ENCODE peak calls at places on chromosomes 4 and X, in seven cellular contexts. R is stomach, U is natural killer cell, J is MCF 10A, T is uterus, Y is sigmoid colon, E is heart right ventricle. W is an unnamed sample.

GRCh38 chrX:39491548-39492297 is 606.0 kb downstream of the BCOR start:
- DNase-seq in E (no peak), Y (no peak), T (no peak), U (peak), J (no peak), R (no peak), W (no peak)

GRCh38 chr4:131061734-131062133 is 1965.8 kb downstream of the C4orf33 start:
- DNase-seq in U (no peak), J (no peak), E (no peak), T (no peak), R (no peak), Y (no peak), W (no peak)

GRCh38 chrX:96909291-96909690 is 25.6 kb downstream of the RPA4 start:
- DNase-seq in U (no peak), J (no peak), R (no peak), T (no peak), Y (no peak), E (no peak), W (no peak)

GRCh38 chr4:182873726-182874125 is 43.5 kb downstream of the DCTD start:
- DNase-seq in U (no peak), R (no peak), Y (peak), T (no peak), J (no peak), E (no peak), W (no peak)

GRCh38 chr4:184845367-184846011 is 19.7 kb upstream of the ACSL1 start:
- DNase-seq in R (no peak), E (no peak), J (peak), T (no peak), Y (no peak), U (no peak), W (no peak)

GRCh38 chr4:2127609-2128300 is 68.6 kb downstream of the NAT8L start:
- DNase-seq in Y (no peak), U (no peak), J (no peak), T (no peak), E (no peak), R (no peak), W (no peak)

GRCh38 chrX:12309040-12309732 is 170.9 kb downstream of the FRMPD4 start:
- DNase-seq in E (no peak), R (no peak), T (no peak), J (no peak), Y (no peak), U (no peak), W (no peak)

GRCh38 chr4:75036046-75036445 is 103.1 kb downstream of the PARM1 start:
- DNase-seq in U (no peak), Y (no peak), E (no peak), J (no peak), T (no peak), R (no peak), W (no peak)

GRCh38 chr4:10598829-10599228 is 85.7 kb downstream of the CLNK start:
- DNase-seq in U (no peak), R (no peak), T (no peak), E (no peak), Y (no peak), J (no peak), W (no peak)

GRCh38 chr4:25956260-25956659 is 42.2 kb downstream of the SMIM20 start:
- DNase-seq in E (no peak), J (no peak), T (no peak), U (no peak), R (no peak), Y (no peak), W (no peak)

GRCh38 chr4:166143227-166143626 is 270.2 kb downstream of the TLL1 start:
- DNase-seq in U (no peak), T (no peak), E (no peak), R (no peak), J (no peak), Y (no peak), W (no peak)

GRCh38 chrX:152276277-152276676 is 137.9 kb upstream of the MAGEA10 start:
- DNase-seq in E (no peak), R (no peak), T (no peak), J (no peak), Y (no peak), U (no peak), W (no peak)

GRCh38 chr4:96652158-96652557 is 812.3 kb downstream of the PDHA2 start:
- DNase-seq in R (no peak), J (no peak), E (no peak), T (no peak), Y (no peak), U (no peak), W (no peak)

GRCh38 chrX:105323951-105324350 is 103.5 kb upstream of the TEX13A start:
- DNase-seq in T (no peak), J (peak), R (no peak), Y (no peak), U (no peak), E (no peak), W (no peak)

GRCh38 chr4:28354874-28355273 is 1494.2 kb downstream of the STIM2 start:
- DNase-seq in Y (no peak), E (no peak), J (no peak), U (no peak), R (no peak), T (no peak), W (no peak)

GRCh38 chr4:27442146-27442545 is 581.5 kb downstream of the STIM2 start:
- DNase-seq in Y (no peak), U (no peak), T (no peak), R (no peak), E (no peak), J (no peak), W (no peak)

GRCh38 chr4:32994956-32995849 is 2275.0 kb downstream of the PCDH7 start:
- DNase-seq in E (no peak), Y (no peak), U (no peak), R (no peak), J (no peak), T (no peak), W (no peak)

DNA sequence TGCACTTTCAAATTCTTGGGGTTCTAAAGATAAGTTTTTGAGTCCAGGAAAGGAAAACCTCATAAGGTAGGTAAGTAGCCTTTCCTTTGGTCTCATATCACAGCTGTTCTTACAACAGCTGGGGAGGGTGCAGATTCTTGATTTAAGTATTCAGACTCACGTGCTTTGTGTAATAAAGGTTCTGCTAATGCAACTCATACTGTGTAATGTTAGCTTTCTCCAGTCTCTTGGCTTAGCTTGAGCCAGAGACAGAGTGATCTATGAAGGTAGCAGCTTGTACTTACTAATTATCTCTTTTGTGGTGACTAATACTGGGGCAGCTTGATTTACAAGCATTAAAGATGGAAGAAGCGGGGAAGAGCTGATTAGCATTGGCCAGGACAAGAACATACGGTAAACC is 80.3 kb downstream of the LNX1 start:
- DNase-seq in T (no peak), J (no peak), E (no peak), Y (no peak), R (no peak), U (no peak), W (no peak)
- TF ChIP-seq CTCF in T (no peak), J (no peak), E (no peak), Y (no peak), R (no peak), U (no peak), W (no peak)

DNA sequence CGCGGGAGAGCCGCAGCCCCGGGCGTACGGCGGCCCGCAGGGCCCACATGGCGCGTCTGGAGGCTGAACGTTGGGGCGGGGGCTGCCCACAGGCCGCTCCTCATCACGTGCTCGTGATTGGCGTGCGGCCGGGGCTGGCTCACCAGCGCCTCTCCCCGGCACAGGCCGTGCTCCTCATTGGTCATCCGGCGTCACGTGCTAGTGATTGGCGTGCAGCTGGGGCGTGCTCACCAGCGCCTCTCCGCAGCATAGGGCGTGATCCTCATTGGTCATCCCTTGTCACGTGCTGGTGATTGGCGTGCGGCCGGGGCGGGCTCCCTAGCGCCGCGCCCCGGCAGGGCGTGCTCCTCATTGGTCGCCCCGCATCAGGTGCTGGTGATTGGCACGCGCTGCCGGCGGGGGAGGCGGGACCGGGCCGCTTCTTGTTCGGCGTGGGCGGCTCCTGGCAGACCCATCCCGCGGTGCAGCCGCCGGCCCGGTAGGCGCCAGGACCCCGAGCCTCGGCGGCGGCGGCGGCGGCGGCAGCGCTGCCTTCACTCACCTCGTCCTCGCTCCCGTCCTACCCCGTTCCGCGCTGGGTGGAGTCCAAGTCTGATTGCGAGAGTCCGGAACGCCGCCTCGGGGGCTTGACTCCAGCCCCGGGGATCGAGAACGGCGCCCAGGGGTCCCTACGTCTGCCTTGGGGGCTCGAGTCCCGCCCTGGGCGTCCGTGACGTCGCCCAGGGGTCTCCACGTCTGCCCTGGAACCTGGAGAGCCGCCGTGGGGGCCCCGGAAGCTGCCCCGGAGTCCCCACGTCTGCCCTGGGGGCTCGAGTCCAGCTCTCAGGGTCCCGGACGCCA is at the start of gene GTPBP6:
- DNase-seq in J (peak), Y (peak), E (peak), U (peak), R (peak), T (peak), W (peak)
- TF ChIP-seq CTCF in J (no peak), Y (no peak), E (no peak), U (no peak), R (no peak), T (peak), W (peak)

GRCh38 chrX:63810746-63811145 is 25.7 kb upstream of the ARHGEF9 start:
- DNase-seq in Y (no peak), T (no peak), E (no peak), U (no peak), R (no peak), J (no peak), W (no peak)

GRCh38 chrX:63809158-63809557 is 24.1 kb upstream of the ARHGEF9 start:
- DNase-seq in E (no peak), U (no peak), T (no peak), R (no peak), J (no peak), Y (no peak), W (no peak)

DNA sequence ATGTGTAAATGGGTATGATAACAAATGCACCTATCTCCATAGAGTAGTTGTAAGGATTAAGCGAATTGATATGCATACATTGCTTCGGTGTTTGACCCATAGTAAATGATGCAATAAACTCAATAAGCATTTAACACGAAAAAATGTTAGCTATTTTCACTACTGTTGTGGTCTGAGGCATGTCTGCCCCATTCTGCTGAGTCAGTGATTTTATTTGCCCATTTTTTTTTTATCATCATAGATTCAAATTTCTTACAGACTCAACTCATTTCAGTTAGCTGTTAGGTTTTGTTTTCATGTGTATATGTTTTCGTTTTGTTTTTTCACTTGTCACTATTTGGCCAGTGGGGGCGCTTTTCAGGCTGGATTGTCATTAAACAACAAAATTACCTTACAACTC is 27.8 kb upstream of the ARHGEF9 start:
- DNase-seq in E (no peak), U (no peak), T (no peak), Y (no peak), R (no peak), J (no peak), W (no peak)
- TF ChIP-seq CTCF in E (no peak), U (no peak), T (no peak), Y (no peak), R (no peak), J (no peak), W (peak)

GRCh38 chr4:154399259-154399974 is 92.2 kb downstream of the DCHS2 start:
- DNase-seq in R (no peak), J (peak), E (no peak), Y (no peak), T (peak), U (no peak), W (no peak)
- TF ChIP-seq CTCF in R (peak), J (peak), E (peak), Y (peak), T (peak), U (no peak), W (peak)

DNA sequence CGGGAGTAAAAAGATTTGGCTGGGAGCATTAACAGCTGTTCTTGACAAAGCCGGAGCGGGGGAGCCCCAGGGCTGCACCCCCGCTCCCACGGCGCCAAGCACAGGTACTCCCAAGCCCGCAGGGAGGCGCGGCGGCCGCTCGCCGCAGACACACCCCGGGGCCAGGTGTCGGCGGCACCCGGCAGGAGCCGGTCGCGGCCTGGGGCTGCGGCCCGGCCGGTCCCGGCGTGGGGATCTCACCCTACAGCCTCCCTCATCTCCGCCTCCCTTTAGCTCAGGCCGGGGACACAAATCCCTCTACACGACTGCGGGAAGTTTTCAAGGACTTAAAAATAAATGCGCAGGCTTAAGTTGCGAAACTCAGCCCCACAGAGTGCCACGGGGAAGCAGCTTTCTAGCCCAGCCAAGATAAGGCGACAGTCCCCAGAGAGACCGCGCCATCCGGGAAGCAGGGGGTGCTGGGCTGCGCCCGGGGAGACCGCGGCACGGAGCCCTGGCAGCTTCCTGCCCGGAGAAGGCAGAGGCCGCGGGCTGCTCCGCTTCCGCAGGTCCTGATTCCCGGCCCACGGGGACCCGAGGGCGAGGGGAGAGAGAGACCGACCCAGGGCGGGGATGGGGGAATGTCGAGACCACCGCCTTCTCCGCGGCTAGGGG is 473 bp downstream of the SH3RF1 start:
- DNase-seq in J (peak), U (no peak), E (peak), R (peak), Y (peak), T (peak), W (peak)
- TF ChIP-seq CTCF in J (no peak), U (no peak), E (no peak), R (no peak), Y (no peak), T (no peak), W (peak)

DNA sequence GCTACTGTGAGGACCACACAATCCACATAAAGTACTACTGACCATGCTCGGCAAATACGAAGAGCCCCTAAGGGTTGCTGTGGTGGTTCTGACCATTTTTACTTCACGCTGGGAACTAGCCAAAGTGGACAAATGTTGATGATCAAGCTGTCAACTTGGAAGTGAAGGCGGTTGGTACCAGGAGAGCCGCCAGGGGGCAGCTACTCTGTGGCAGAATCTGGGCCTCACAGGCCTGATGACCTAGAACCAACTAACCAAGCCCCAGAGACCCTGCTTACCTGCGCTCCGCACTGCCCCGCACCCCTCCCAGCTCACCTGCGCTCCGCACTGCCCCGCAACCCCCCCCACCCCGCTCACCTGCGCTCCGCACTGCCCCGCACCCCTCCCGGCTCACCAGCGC is 5.6 kb downstream of the GAK start:
- DNase-seq in J (peak), E (no peak), T (no peak), Y (no peak), R (peak), U (no peak), W (no peak)
- TF ChIP-seq CTCF in J (peak), E (no peak), T (no peak), Y (no peak), R (peak), U (no peak), W (peak)

GRCh38 chrX:16992902-16993301 is 46.4 kb downstream of the REPS2 start:
- DNase-seq in U (no peak), Y (no peak), R (no peak), E (no peak), T (no peak), J (no peak), W (no peak)

GRCh38 chrX:16990839-16991238 is 44.4 kb downstream of the REPS2 start:
- DNase-seq in Y (no peak), R (no peak), E (no peak), T (no peak), J (no peak), U (no peak), W (no peak)

GRCh38 chrX:16997313-16997712 is 50.9 kb downstream of the REPS2 start:
- DNase-seq in R (no peak), T (no peak), E (no peak), U (no peak), Y (no peak), J (no peak), W (no peak)

GRCh38 chrX:16992411-16992810 is 46.0 kb downstream of the REPS2 start:
- DNase-seq in J (no peak), E (no peak), T (no peak), Y (no peak), R (no peak), U (no peak), W (no peak)

GRCh38 chrX:16993791-16994318 is 47.4 kb downstream of the REPS2 start:
- DNase-seq in Y (no peak), U (no peak), E (no peak), R (no peak), T (no peak), J (peak), W (no peak)
- TF ChIP-seq CTCF in Y (no peak), U (no peak), E (no peak), R (no peak), T (no peak), J (no peak), W (peak)

GRCh38 chrX:118536687-118537461 is 41.3 kb downstream of the DOCK11 start:
- DNase-seq in R (no peak), U (peak), E (no peak), Y (no peak), J (peak), T (no peak), W (no peak)
- TF ChIP-seq CTCF in R (no peak), U (peak), E (peak), Y (no peak), J (peak), T (peak), W (peak)

DNA sequence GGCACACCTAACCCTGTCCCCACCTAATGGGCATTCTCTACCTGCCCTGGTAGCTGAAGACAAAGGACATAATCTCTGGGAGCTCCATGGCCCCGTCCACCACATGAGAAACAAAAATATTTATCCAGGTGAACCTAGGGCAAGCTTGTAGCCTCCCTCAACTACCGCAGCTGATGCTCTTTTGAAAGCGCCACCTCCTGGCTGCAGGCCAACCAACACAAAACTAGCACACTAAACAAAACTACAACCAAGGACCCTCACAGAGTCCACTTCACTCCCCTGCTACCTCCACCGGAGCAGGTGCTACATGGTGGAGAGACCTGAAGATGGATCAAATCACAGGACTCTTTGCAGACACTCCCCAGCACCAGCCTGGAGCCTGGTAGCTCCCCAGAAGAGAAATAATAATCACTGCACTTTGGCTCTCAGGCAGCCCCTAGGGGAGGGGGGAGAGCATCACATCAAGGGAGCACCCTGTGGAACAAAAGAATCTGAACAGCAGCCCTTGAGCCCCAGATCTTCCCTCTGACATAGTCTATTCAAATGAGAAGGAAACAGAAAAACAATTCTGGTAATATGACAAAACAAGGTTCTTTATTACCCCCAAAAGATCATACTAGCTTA is 111.3 kb upstream of the ATP8A1 start:
- DNase-seq in E (no peak), J (no peak), T (no peak), R (no peak), Y (no peak), U (no peak), W (peak)
- TF ChIP-seq CTCF in E (no peak), J (no peak), T (no peak), R (no peak), Y (no peak), U (no peak), W (no peak)

W was measured in chondrocyte.